ENCODE peak calls at places on chromosomes 13 and 19, in seven cellular contexts. One of them, this sample, is unnamed.

GRCh38 chr13:33927315-33927714 is 109.4 kb downstream of the RFC3 start:
- DNase-seq in gastrocnemius medialis: no peak
- DNase-seq in uterus: no peak
- DNase-seq in IMR-90: peak
- DNase-seq in endothelial cell of umbilical vein: no peak
- DNase-seq in suprapubic skin: no peak
- DNase-seq in H1: no peak
- DNase-seq in this sample: peak

GRCh38 chr13:48068952-48069351 is 26.0 kb downstream of the MED4 start:
- DNase-seq in gastrocnemius medialis: no peak
- DNase-seq in uterus: no peak
- DNase-seq in IMR-90: no peak
- DNase-seq in endothelial cell of umbilical vein: no peak
- DNase-seq in suprapubic skin: no peak
- DNase-seq in H1: no peak
- DNase-seq in this sample: no peak

GRCh38 chr19:1495799-1496713 is 5.1 kb downstream of the REEP6 start:
- DNase-seq in gastrocnemius medialis: no peak
- DNase-seq in uterus: no peak
- DNase-seq in IMR-90: no peak
- DNase-seq in endothelial cell of umbilical vein: no peak
- DNase-seq in suprapubic skin: no peak
- DNase-seq in H1: no peak
- DNase-seq in this sample: no peak

GRCh38 chr13:25046274-25046984 is 49.5 kb upstream of the PABPC3 start:
- DNase-seq in gastrocnemius medialis: no peak
- DNase-seq in uterus: no peak
- DNase-seq in IMR-90: no peak
- DNase-seq in endothelial cell of umbilical vein: no peak
- DNase-seq in suprapubic skin: no peak
- DNase-seq in H1: no peak
- DNase-seq in this sample: no peak

GRCh38 chr19:45670670-45671453 is 2.8 kb downstream of the GIPR start:
- DNase-seq in gastrocnemius medialis: peak
- DNase-seq in uterus: peak
- DNase-seq in IMR-90: peak
- DNase-seq in endothelial cell of umbilical vein: peak
- DNase-seq in suprapubic skin: peak
- DNase-seq in H1: peak
- DNase-seq in this sample: no peak

GRCh38 chr19:29704562-29705558 is 10.2 kb downstream of the C19orf12 start:
- DNase-seq in gastrocnemius medialis: no peak
- DNase-seq in uterus: no peak
- DNase-seq in IMR-90: no peak
- DNase-seq in endothelial cell of umbilical vein: no peak
- DNase-seq in suprapubic skin: no peak
- DNase-seq in H1: no peak
- DNase-seq in this sample: no peak

GRCh38 chr19:33409906-33410685 is 36.6 kb downstream of the CEBPG start:
- DNase-seq in gastrocnemius medialis: no peak
- DNase-seq in uterus: no peak
- DNase-seq in IMR-90: no peak
- DNase-seq in endothelial cell of umbilical vein: no peak
- DNase-seq in suprapubic skin: no peak
- DNase-seq in H1: no peak
- DNase-seq in this sample: no peak

GRCh38 chr13:46951516-46951915 is 54.7 kb upstream of the HTR2A start:
- DNase-seq in gastrocnemius medialis: no peak
- DNase-seq in uterus: no peak
- DNase-seq in IMR-90: no peak
- DNase-seq in endothelial cell of umbilical vein: no peak
- DNase-seq in suprapubic skin: no peak
- DNase-seq in H1: no peak
- DNase-seq in this sample: no peak

GRCh38 chr13:51225034-51225433 is 2.8 kb downstream of the FAM124A start:
- DNase-seq in gastrocnemius medialis: no peak
- DNase-seq in uterus: no peak
- DNase-seq in IMR-90: no peak
- DNase-seq in endothelial cell of umbilical vein: no peak
- DNase-seq in suprapubic skin: no peak
- DNase-seq in H1: no peak
- DNase-seq in this sample: no peak

GRCh38 chr19:40567750-40568494 is 8.8 kb upstream of the SHKBP1 start:
- DNase-seq in gastrocnemius medialis: no peak
- DNase-seq in uterus: no peak
- DNase-seq in IMR-90: no peak
- DNase-seq in endothelial cell of umbilical vein: no peak
- DNase-seq in suprapubic skin: no peak
- DNase-seq in H1: no peak
- DNase-seq in this sample: no peak

GRCh38 chr13:31761951-31762350 is 22.6 kb downstream of the RXFP2 start:
- DNase-seq in gastrocnemius medialis: no peak
- DNase-seq in uterus: no peak
- DNase-seq in IMR-90: peak
- DNase-seq in endothelial cell of umbilical vein: no peak
- DNase-seq in suprapubic skin: no peak
- DNase-seq in H1: no peak
- DNase-seq in this sample: no peak

GRCh38 chr13:37657134-37657533 is 58.6 kb upstream of the POSTN start:
- DNase-seq in gastrocnemius medialis: no peak
- DNase-seq in uterus: no peak
- DNase-seq in IMR-90: peak
- DNase-seq in endothelial cell of umbilical vein: peak
- DNase-seq in suprapubic skin: no peak
- DNase-seq in H1: no peak
- DNase-seq in this sample: peak

GRCh38 chr19:51784109-51784785 is 10.7 kb upstream of the FPR3 start:
- DNase-seq in gastrocnemius medialis: no peak
- DNase-seq in uterus: no peak
- DNase-seq in IMR-90: no peak
- DNase-seq in endothelial cell of umbilical vein: no peak
- DNase-seq in suprapubic skin: no peak
- DNase-seq in H1: no peak
- DNase-seq in this sample: no peak

GRCh38 chr19:40224342-40225148 is 1.9 kb downstream of the CCNP start:
- DNase-seq in gastrocnemius medialis: no peak
- DNase-seq in uterus: no peak
- DNase-seq in IMR-90: no peak
- DNase-seq in endothelial cell of umbilical vein: no peak
- DNase-seq in suprapubic skin: no peak
- DNase-seq in H1: no peak
- DNase-seq in this sample: no peak

GRCh38 chr19:4062576-4063368 is 3.9 kb downstream of the ZBTB7A start:
- DNase-seq in gastrocnemius medialis: no peak
- DNase-seq in uterus: no peak
- DNase-seq in IMR-90: no peak
- DNase-seq in endothelial cell of umbilical vein: no peak
- DNase-seq in suprapubic skin: no peak
- DNase-seq in H1: no peak
- DNase-seq in this sample: no peak

GRCh38 chr19:4061683-4062575 is 4.8 kb downstream of the ZBTB7A start:
- DNase-seq in gastrocnemius medialis: peak
- DNase-seq in uterus: no peak
- DNase-seq in IMR-90: no peak
- DNase-seq in endothelial cell of umbilical vein: no peak
- DNase-seq in suprapubic skin: no peak
- DNase-seq in H1: no peak
- DNase-seq in this sample: no peak

GRCh38 chr19:4060621-4061177 is 6.0 kb downstream of the ZBTB7A start:
- DNase-seq in gastrocnemius medialis: no peak
- DNase-seq in uterus: no peak
- DNase-seq in IMR-90: no peak
- DNase-seq in endothelial cell of umbilical vein: no peak
- DNase-seq in suprapubic skin: no peak
- DNase-seq in H1: no peak
- DNase-seq in this sample: no peak

GRCh38 chr19:4059931-4060620 is 6.6 kb downstream of the ZBTB7A start:
- DNase-seq in gastrocnemius medialis: peak
- DNase-seq in uterus: peak
- DNase-seq in IMR-90: no peak
- DNase-seq in endothelial cell of umbilical vein: no peak
- DNase-seq in suprapubic skin: peak
- DNase-seq in H1: no peak
- DNase-seq in this sample: no peak

GRCh38 chr19:4061178-4061682 is 5.5 kb downstream of the ZBTB7A start:
- DNase-seq in gastrocnemius medialis: peak
- DNase-seq in uterus: peak
- DNase-seq in IMR-90: no peak
- DNase-seq in endothelial cell of umbilical vein: no peak
- DNase-seq in suprapubic skin: peak
- DNase-seq in H1: no peak
- DNase-seq in this sample: peak
- TF ChIP-seq POLR2A in gastrocnemius medialis: no peak
- TF ChIP-seq POLR2A in uterus: no peak
- TF ChIP-seq POLR2A in IMR-90: no peak
- TF ChIP-seq POLR2A in endothelial cell of umbilical vein: no peak
- TF ChIP-seq POLR2A in suprapubic skin: no peak
- TF ChIP-seq POLR2A in H1: no peak
- TF ChIP-seq POLR2A in this sample: no peak

GRCh38 chr13:113298001-113298945 is 1.2 kb downstream of the LAMP1 start:
- DNase-seq in gastrocnemius medialis: no peak
- DNase-seq in uterus: no peak
- DNase-seq in IMR-90: no peak
- DNase-seq in endothelial cell of umbilical vein: peak
- DNase-seq in suprapubic skin: no peak
- DNase-seq in H1: no peak
- DNase-seq in this sample: no peak

GRCh38 chr13:113299951-113300350 is 2.9 kb downstream of the LAMP1 start:
- DNase-seq in gastrocnemius medialis: no peak
- DNase-seq in uterus: no peak
- DNase-seq in IMR-90: no peak
- DNase-seq in endothelial cell of umbilical vein: no peak
- DNase-seq in suprapubic skin: no peak
- DNase-seq in H1: no peak
- DNase-seq in this sample: no peak

GRCh38 chr13:113291997-113292862 is 4.8 kb upstream of the LAMP1 start:
- DNase-seq in gastrocnemius medialis: peak
- DNase-seq in uterus: no peak
- DNase-seq in IMR-90: peak
- DNase-seq in endothelial cell of umbilical vein: peak
- DNase-seq in suprapubic skin: no peak
- DNase-seq in H1: no peak
- DNase-seq in this sample: no peak

GRCh38 chr13:113297370-113297871 is 382 bp downstream of the LAMP1 start:
- DNase-seq in gastrocnemius medialis: no peak
- DNase-seq in uterus: peak
- DNase-seq in IMR-90: no peak
- DNase-seq in endothelial cell of umbilical vein: peak
- DNase-seq in suprapubic skin: no peak
- DNase-seq in H1: no peak
- DNase-seq in this sample: no peak

DNA sequence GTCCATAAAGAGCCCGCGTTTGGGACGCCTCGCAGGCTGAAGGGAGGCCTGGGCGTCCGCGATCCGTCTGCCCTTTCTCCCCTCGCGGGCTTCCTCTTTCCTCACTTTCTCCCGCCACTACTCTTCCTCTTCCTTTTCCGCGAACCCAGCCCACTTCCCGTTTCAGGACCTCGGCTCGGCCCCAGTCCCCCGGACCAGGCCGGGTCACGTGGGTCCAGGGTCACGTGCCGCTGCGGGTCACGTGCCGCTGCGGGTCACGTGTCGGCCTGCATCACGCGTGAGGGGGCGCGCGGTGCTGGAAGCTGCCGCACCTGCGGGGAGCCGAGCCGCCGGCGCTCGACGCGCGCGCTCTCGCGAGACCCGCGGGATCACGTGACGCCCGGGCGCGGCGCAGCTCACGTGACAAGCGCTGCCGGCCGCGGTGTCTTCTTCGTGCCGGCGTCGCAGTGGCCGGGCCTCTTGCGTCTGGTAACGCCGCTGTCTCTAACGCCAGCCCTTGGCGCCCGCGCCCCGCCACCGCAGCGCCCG is at the start of gene LAMP1:
- DNase-seq in gastrocnemius medialis: peak
- DNase-seq in uterus: peak
- DNase-seq in IMR-90: peak
- DNase-seq in endothelial cell of umbilical vein: peak
- DNase-seq in suprapubic skin: peak
- DNase-seq in H1: peak
- DNase-seq in this sample: peak
- TF ChIP-seq POLR2A in gastrocnemius medialis: peak
- TF ChIP-seq POLR2A in uterus: peak
- TF ChIP-seq POLR2A in IMR-90: peak
- TF ChIP-seq POLR2A in endothelial cell of umbilical vein: peak
- TF ChIP-seq POLR2A in suprapubic skin: peak
- TF ChIP-seq POLR2A in H1: no peak
- TF ChIP-seq POLR2A in this sample: peak

GRCh38 chr19:19203012-19203856 is at the start of gene NR2C2AP:
- DNase-seq in gastrocnemius medialis: peak
- DNase-seq in uterus: peak
- DNase-seq in IMR-90: peak
- DNase-seq in endothelial cell of umbilical vein: peak
- DNase-seq in suprapubic skin: peak
- DNase-seq in H1: no peak
- DNase-seq in this sample: peak
- TF ChIP-seq POLR2A in gastrocnemius medialis: no peak
- TF ChIP-seq POLR2A in uterus: no peak
- TF ChIP-seq POLR2A in IMR-90: no peak
- TF ChIP-seq POLR2A in endothelial cell of umbilical vein: peak
- TF ChIP-seq POLR2A in suprapubic skin: no peak
- TF ChIP-seq POLR2A in H1: no peak
- TF ChIP-seq POLR2A in this sample: peak

DNA sequence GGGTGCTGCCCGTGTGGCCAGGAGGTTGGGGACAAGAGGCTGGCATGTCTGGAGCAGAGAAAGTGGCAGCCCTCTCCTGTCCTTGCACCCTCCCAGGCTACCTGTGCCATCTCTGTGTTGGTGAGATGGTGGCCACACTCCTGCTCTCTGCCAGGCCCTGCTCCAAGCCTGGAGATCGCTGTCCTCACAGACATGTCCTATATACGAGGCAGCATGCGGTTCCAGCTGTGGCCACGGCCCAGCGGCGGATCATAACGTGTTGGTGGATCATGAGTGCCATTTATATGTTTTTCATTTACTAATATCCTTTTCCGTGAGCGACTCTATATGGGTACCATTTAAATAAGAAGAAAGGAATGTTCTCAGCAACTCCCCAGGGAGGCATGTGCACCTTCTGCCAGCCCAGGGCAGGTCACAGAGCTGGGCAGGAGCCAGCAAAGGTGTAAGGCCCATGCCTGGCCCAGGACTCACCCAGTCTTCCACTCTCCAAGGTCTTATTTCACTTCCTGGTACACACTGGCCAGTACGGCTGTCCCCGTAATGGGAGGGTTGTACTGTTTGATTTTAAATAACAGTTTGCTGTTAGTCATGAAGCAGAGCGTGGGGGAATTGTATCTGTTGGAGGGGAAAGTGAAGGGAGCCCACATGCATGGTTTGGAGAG is 47.2 kb upstream of the LDLR start:
- DNase-seq in gastrocnemius medialis: no peak
- DNase-seq in uterus: no peak
- DNase-seq in IMR-90: no peak
- DNase-seq in endothelial cell of umbilical vein: no peak
- DNase-seq in suprapubic skin: no peak
- DNase-seq in H1: no peak
- DNase-seq in this sample: no peak
- TF ChIP-seq POLR2A in gastrocnemius medialis: no peak
- TF ChIP-seq POLR2A in uterus: no peak
- TF ChIP-seq POLR2A in IMR-90: no peak
- TF ChIP-seq POLR2A in endothelial cell of umbilical vein: no peak
- TF ChIP-seq POLR2A in suprapubic skin: no peak
- TF ChIP-seq POLR2A in H1: no peak
- TF ChIP-seq POLR2A in this sample: no peak

This sample was measured in H54.